ENCODE peak calls at places on chromosomes 2 and 18, in five cellular contexts. M, U, O, N and P are unnamed samples.

GRCh38 chr2:205748660-205749059 is 66.4 kb downstream of the NRP2 start:
- DNase-seq in M (no peak), U (no peak), O (no peak), N (peak; percentile 47), P (no peak)

GRCh38 chr18:24913507-24914147 is 438.3 kb downstream of the ZNF521 start:
- DNase-seq in M (peak; percentile 40), U (no peak), O (no peak), N (no peak), P (no peak)

GRCh38 chr2:181178823-181179412 is 198.5 kb downstream of the UBE2E3 start:
- DNase-seq in M (peak; percentile 8), U (no peak), O (no peak), N (peak; percentile 43), P (no peak)

GRCh38 chr2:210558708-210559107 is 2.3 kb downstream of the CPS1 start:
- DNase-seq in M (no peak), U (no peak), O (no peak), N (no peak), P (no peak)

GRCh38 chr2:7660816-7661215 is 743.6 kb downstream of the RNF144A start:
- DNase-seq in M (no peak), U (no peak), O (no peak), N (no peak), P (no peak)

GRCh38 chr2:75199428-75200011 is at the start of gene TACR1:
- DNase-seq in M (peak; percentile 78), U (peak; percentile 39), O (peak; percentile 47), N (peak; percentile 41), P (peak; percentile 39)

GRCh38 chr18:47970664-47971523 is 40.4 kb upstream of the SMAD2 start:
- DNase-seq in M (no peak), U (peak; percentile 14), O (no peak), N (no peak), P (peak; percentile 17)

GRCh38 chr2:47602996-47603395 is 179.9 kb upstream of the MSH6 start:
- DNase-seq in M (no peak), U (no peak), O (no peak), N (no peak), P (no peak)

GRCh38 chr18:50982086-50982801 is 14.4 kb downstream of the ELAC1 start:
- DNase-seq in M (no peak), U (no peak), O (no peak), N (no peak), P (no peak)

GRCh38 chr2:64273524-64274398 is 129.5 kb upstream of the PELI1 start:
- DNase-seq in M (peak; percentile 27), U (no peak), O (no peak), N (peak; percentile 25), P (no peak)

GRCh38 chr2:232240896-232241295 is 137.7 kb upstream of the ALPP start:
- DNase-seq in M (no peak), U (no peak), O (no peak), N (no peak), P (no peak)

GRCh38 chr2:190267302-190267701 is 52.3 kb downstream of the HIBCH start:
- DNase-seq in M (no peak), U (no peak), O (no peak), N (peak; percentile 7), P (no peak)

GRCh38 chr2:71452565-71452964 is 796 bp upstream of the DYSF start:
- DNase-seq in M (no peak), U (peak; percentile 89), O (no peak), N (no peak), P (no peak)

GRCh38 chr2:71454221-71455010 is 1.1 kb downstream of the DYSF start:
- DNase-seq in M (no peak), U (peak; percentile 46), O (no peak), N (no peak), P (no peak)

GRCh38 chr2:71455011-71455740 is 1.8 kb downstream of the DYSF start:
- DNase-seq in M (no peak), U (no peak), O (no peak), N (no peak), P (no peak)

GRCh38 chr2:71451695-71452094 is 1.7 kb upstream of the DYSF start:
- DNase-seq in M (no peak), U (no peak), O (no peak), N (no peak), P (no peak)

GRCh38 chr2:71453404-71454220 is at the start of gene DYSF:
- DNase-seq in M (peak; percentile 59), U (peak; percentile 88), O (no peak), N (no peak), P (no peak)
- TF ChIP-seq POLR2AphosphoS5 in M (no peak), U (peak; percentile 51), O (no peak), N (no peak), P (no peak)

GRCh38 chr2:88757025-88757424 is 65.6 kb downstream of the RPIA start:
- DNase-seq in M (no peak), U (no peak), O (no peak), N (no peak), P (no peak)

GRCh38 chr2:88751770-88752169 is 60.3 kb downstream of the RPIA start:
- DNase-seq in M (no peak), U (no peak), O (no peak), N (no peak), P (no peak)

GRCh38 chr2:88753833-88754584 is 62.5 kb downstream of the RPIA start:
- DNase-seq in M (no peak), U (no peak), O (peak; percentile 53), N (no peak), P (peak; percentile 38)

GRCh38 chr2:88755836-88756235 is 64.4 kb downstream of the RPIA start:
- DNase-seq in M (no peak), U (no peak), O (no peak), N (no peak), P (no peak)

GRCh38 chr2:88754585-88755305 is 63.3 kb downstream of the RPIA start:
- DNase-seq in M (no peak), U (no peak), O (no peak), N (no peak), P (no peak)
- TF ChIP-seq TAF1 in M (no peak), U (no peak), O (no peak), N (no peak), P (no peak)

DNA sequence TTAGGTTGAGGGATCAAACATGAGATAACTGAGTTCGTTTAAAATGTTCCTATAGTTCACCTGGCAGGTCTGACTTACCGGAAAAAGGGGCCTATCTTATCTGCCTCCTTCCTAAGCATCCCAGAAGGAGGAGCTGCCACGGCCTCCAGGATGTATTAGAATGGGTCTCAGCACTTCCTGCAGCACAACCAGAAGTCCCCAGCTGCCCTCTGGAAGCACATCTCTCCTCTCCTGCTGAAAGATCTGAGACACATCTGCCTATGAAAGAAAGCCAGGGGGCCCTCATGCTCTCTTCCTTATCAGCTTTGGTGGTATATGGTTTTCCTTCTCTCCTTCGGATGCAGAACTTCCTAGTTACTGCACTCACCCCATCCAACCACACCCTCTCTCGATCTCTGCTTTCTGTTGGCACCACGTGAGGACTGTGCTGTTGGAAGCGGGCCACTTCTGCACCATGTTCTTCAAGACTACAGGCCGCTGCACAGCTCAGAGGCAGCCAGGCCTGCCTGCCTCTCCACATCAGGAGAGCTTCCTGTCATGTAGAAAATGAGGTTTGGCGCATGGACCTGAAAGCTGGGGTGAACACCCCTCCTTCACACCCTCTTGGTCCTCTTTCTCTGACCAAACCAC is 6.5 kb downstream of the IGFBP5 start:
- DNase-seq in M (no peak), U (no peak), O (no peak), N (no peak), P (no peak)
- TF ChIP-seq POLR2AphosphoS5 in M (no peak), U (no peak), O (no peak), N (no peak), P (no peak)

GRCh38 chr2:16069663-16069932 is 129.2 kb downstream of the MYCN start:
- DNase-seq in M (no peak), U (no peak), O (no peak), N (peak; percentile 97), P (no peak)

GRCh38 chr2:16071865-16072637 is 131.7 kb downstream of the MYCN start:
- DNase-seq in M (no peak), U (no peak), O (no peak), N (no peak), P (no peak)

GRCh38 chr2:16071039-16071864 is 130.9 kb downstream of the MYCN start:
- DNase-seq in M (no peak), U (no peak), O (no peak), N (no peak), P (no peak)

GRCh38 chr2:16069933-16070647 is 129.7 kb downstream of the MYCN start:
- DNase-seq in M (no peak), U (no peak), O (no peak), N (peak; percentile 91), P (no peak)

GRCh38 chr2:16070648-16070971 is 130.3 kb downstream of the MYCN start:
- DNase-seq in M (no peak), U (no peak), O (no peak), N (no peak), P (no peak)
- TF ChIP-seq TAF1 in M (no peak), U (no peak), O (no peak), N (no peak), P (no peak)

DNA sequence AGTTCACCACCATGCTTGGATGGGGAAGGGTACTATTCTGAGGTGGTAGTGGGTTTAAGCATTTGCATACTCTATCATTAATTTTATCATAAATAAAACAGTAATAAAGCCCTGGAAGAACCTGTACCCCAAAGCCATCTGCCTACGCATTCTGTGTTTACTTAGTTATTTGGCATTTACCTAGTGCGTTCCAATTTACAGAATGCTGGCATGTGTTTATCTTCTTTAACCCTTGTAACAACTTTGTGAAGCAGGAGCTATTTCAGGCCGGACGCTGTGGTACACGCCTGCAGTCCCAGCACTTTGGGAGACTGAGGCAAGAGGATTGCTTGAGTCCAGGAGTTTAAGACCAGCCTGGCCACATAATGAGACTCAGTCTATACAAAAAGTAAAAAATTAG is 17.8 kb upstream of the ODC1 start:
- DNase-seq in M (no peak), U (no peak), O (no peak), N (no peak), P (no peak)
- TF ChIP-seq POLR2AphosphoS5 in M (no peak), U (no peak), O (no peak), N (no peak), P (no peak)

GRCh38 chr2:169572821-169573159 is 875 bp downstream of the FASTKD1 start:
- DNase-seq in M (no peak), U (no peak), O (no peak), N (no peak), P (no peak)

GRCh38 chr2:169572189-169572588 is 1.5 kb downstream of the FASTKD1 start:
- DNase-seq in M (no peak), U (no peak), O (no peak), N (no peak), P (no peak)

GRCh38 chr2:169569948-169570347 is 3.7 kb downstream of the FASTKD1 start:
- DNase-seq in M (no peak), U (no peak), O (no peak), N (no peak), P (no peak)

GRCh38 chr2:169573160-169573973 is at the start of gene FASTKD1:
- DNase-seq in M (peak; percentile 93), U (peak; percentile 93), O (peak; percentile 62), N (peak; percentile 95), P (peak; percentile 58)

GRCh38 chr2:169571571-169571970 is 2.1 kb downstream of the FASTKD1 start:
- DNase-seq in M (no peak), U (no peak), O (no peak), N (no peak), P (no peak)
- TF ChIP-seq TAF1 in M (no peak), U (no peak), O (no peak), N (no peak), P (no peak)

DNA sequence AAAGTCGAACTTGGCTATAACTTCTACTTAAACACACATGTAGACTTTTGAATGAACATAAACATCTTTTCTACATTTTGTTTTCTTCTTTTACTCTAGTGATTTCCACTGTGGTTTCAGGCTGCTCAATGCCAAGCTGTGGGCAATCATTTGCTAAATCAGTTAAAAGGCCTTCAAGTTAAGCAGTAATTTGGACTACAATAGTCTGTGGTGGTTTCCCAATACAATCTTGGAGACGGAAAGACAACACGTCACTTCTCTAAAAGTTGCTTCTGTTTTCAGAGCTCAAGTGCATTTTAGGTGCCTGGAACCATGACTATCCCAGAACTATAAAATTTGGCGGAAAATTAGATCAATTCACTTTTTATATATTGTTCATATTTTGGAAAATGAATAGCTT is 69.4 kb downstream of the TXNL1 start:
- DNase-seq in M (no peak), U (no peak), O (no peak), N (no peak), P (no peak)
- TF ChIP-seq POLR2AphosphoS5 in M (no peak), U (no peak), O (no peak), N (no peak), P (no peak)